ENCODE peak calls at places on chromosomes 3 and 15, in eight cellular contexts. One of them, this sample, is unnamed.

GRCh38 chr15:78103406-78104118 is 11.2 kb downstream of the SH2D7 start:
- DNase-seq in fibroblast of lung: no peak
- DNase-seq in glutamatergic neuron: no peak
- DNase-seq in DND-41: peak; percentile 86
- DNase-seq in fibroblast of the aortic adventitia: no peak
- DNase-seq in heart right ventricle: no peak
- DNase-seq in astrocyte: no peak
- DNase-seq in Peyer's patch: peak; percentile 83
- DNase-seq in this sample: no peak

GRCh38 chr3:100443690-100444089 is 42.4 kb downstream of the LNP1 start:
- DNase-seq in Peyer's patch: no peak
- DNase-seq in fibroblast of the aortic adventitia: no peak
- DNase-seq in DND-41: no peak
- DNase-seq in heart right ventricle: no peak
- DNase-seq in astrocyte: no peak
- DNase-seq in fibroblast of lung: no peak
- DNase-seq in glutamatergic neuron: no peak
- DNase-seq in this sample: no peak

GRCh38 chr15:74621936-74622335 is 6.3 kb downstream of the CLK3 start:
- DNase-seq in fibroblast of lung: no peak
- DNase-seq in Peyer's patch: no peak
- DNase-seq in astrocyte: no peak
- DNase-seq in glutamatergic neuron: no peak
- DNase-seq in DND-41: no peak
- DNase-seq in heart right ventricle: no peak
- DNase-seq in fibroblast of the aortic adventitia: no peak
- DNase-seq in this sample: no peak

GRCh38 chr15:76181705-76182107 is 121.9 kb downstream of the TMEM266 start:
- DNase-seq in astrocyte: no peak
- DNase-seq in glutamatergic neuron: no peak
- DNase-seq in heart right ventricle: no peak
- DNase-seq in Peyer's patch: no peak
- DNase-seq in fibroblast of lung: no peak
- DNase-seq in fibroblast of the aortic adventitia: no peak
- DNase-seq in DND-41: no peak
- DNase-seq in this sample: no peak

GRCh38 chr3:124659175-124659574 is 71.1 kb upstream of the UMPS start:
- DNase-seq in DND-41: no peak
- DNase-seq in glutamatergic neuron: no peak
- DNase-seq in fibroblast of lung: no peak
- DNase-seq in fibroblast of the aortic adventitia: no peak
- DNase-seq in heart right ventricle: no peak
- DNase-seq in Peyer's patch: no peak
- DNase-seq in astrocyte: no peak
- DNase-seq in this sample: no peak

GRCh38 chr3:168961271-168961670 is 702.2 kb downstream of the MECOM start:
- DNase-seq in fibroblast of the aortic adventitia: no peak
- DNase-seq in Peyer's patch: no peak
- DNase-seq in glutamatergic neuron: no peak
- DNase-seq in fibroblast of lung: no peak
- DNase-seq in heart right ventricle: no peak
- DNase-seq in astrocyte: no peak
- DNase-seq in DND-41: no peak
- DNase-seq in this sample: no peak

GRCh38 chr15:92928351-92928750 is 28.2 kb downstream of the CHD2 start:
- DNase-seq in Peyer's patch: no peak
- DNase-seq in DND-41: no peak
- DNase-seq in astrocyte: no peak
- DNase-seq in heart right ventricle: no peak
- DNase-seq in fibroblast of lung: no peak
- DNase-seq in fibroblast of the aortic adventitia: no peak
- DNase-seq in glutamatergic neuron: no peak
- DNase-seq in this sample: no peak

GRCh38 chr3:73801444-73801843 is 176.7 kb upstream of the PDZRN3 start:
- DNase-seq in astrocyte: no peak
- DNase-seq in fibroblast of the aortic adventitia: no peak
- DNase-seq in heart right ventricle: no peak
- DNase-seq in Peyer's patch: no peak
- DNase-seq in DND-41: no peak
- DNase-seq in fibroblast of lung: no peak
- DNase-seq in glutamatergic neuron: no peak
- DNase-seq in this sample: no peak

GRCh38 chr3:124584552-124585391 is 145.5 kb upstream of the UMPS start:
- DNase-seq in fibroblast of lung: peak; percentile 30
- DNase-seq in Peyer's patch: peak; percentile 89
- DNase-seq in astrocyte: peak; percentile 51
- DNase-seq in glutamatergic neuron: peak; percentile 76
- DNase-seq in heart right ventricle: peak; percentile 85
- DNase-seq in fibroblast of the aortic adventitia: no peak
- DNase-seq in DND-41: no peak
- DNase-seq in this sample: peak; percentile 73

GRCh38 chr15:58931985-58932384 is 1.5 kb downstream of the SLTM start:
- DNase-seq in fibroblast of lung: peak; percentile 81
- DNase-seq in astrocyte: peak; percentile 48
- DNase-seq in Peyer's patch: no peak
- DNase-seq in heart right ventricle: no peak
- DNase-seq in glutamatergic neuron: no peak
- DNase-seq in fibroblast of the aortic adventitia: peak; percentile 76
- DNase-seq in DND-41: no peak
- DNase-seq in this sample: no peak

GRCh38 chr15:58932791-58933310 is 628 bp downstream of the SLTM start:
- DNase-seq in fibroblast of lung: peak; percentile 18
- DNase-seq in fibroblast of the aortic adventitia: peak; percentile 23
- DNase-seq in astrocyte: no peak
- DNase-seq in Peyer's patch: no peak
- DNase-seq in heart right ventricle: no peak
- DNase-seq in glutamatergic neuron: peak; percentile 69
- DNase-seq in DND-41: no peak
- DNase-seq in this sample: no peak

GRCh38 chr15:58934521-58934920 is 1.0 kb upstream of the SLTM start:
- DNase-seq in fibroblast of lung: no peak
- DNase-seq in heart right ventricle: no peak
- DNase-seq in astrocyte: no peak
- DNase-seq in glutamatergic neuron: no peak
- DNase-seq in Peyer's patch: no peak
- DNase-seq in fibroblast of the aortic adventitia: peak; percentile 4
- DNase-seq in DND-41: no peak
- DNase-seq in this sample: no peak

GRCh38 chr15:58934114-58934447 is 602 bp upstream of the SLTM start:
- DNase-seq in DND-41: no peak
- DNase-seq in fibroblast of lung: no peak
- DNase-seq in astrocyte: no peak
- DNase-seq in fibroblast of the aortic adventitia: no peak
- DNase-seq in Peyer's patch: no peak
- DNase-seq in heart right ventricle: no peak
- DNase-seq in glutamatergic neuron: no peak
- DNase-seq in this sample: no peak

GRCh38 chr15:58933311-58934113 is at the start of gene SLTM:
- DNase-seq in glutamatergic neuron: peak; percentile 97
- DNase-seq in Peyer's patch: peak; percentile 97
- DNase-seq in DND-41: peak; percentile 92
- DNase-seq in fibroblast of lung: peak; percentile 95
- DNase-seq in heart right ventricle: peak; percentile 95
- DNase-seq in astrocyte: peak; percentile 86
- DNase-seq in fibroblast of the aortic adventitia: peak; percentile 93
- DNase-seq in this sample: peak; percentile 88
- TF ChIP-seq CTCF in glutamatergic neuron: peak; percentile 43
- TF ChIP-seq CTCF in Peyer's patch: peak; percentile 3
- TF ChIP-seq CTCF in DND-41: peak; percentile 13
- TF ChIP-seq CTCF in fibroblast of lung: peak; percentile 13
- TF ChIP-seq CTCF in heart right ventricle: no peak
- TF ChIP-seq CTCF in astrocyte: no peak
- TF ChIP-seq CTCF in fibroblast of the aortic adventitia: peak; percentile 41
- TF ChIP-seq CTCF in this sample: peak; percentile 46

GRCh38 chr3:152127058-152127457 is 141.7 kb upstream of the MBNL1 start:
- DNase-seq in DND-41: no peak
- DNase-seq in heart right ventricle: no peak
- DNase-seq in glutamatergic neuron: no peak
- DNase-seq in astrocyte: no peak
- DNase-seq in fibroblast of the aortic adventitia: no peak
- DNase-seq in fibroblast of lung: no peak
- DNase-seq in Peyer's patch: no peak
- DNase-seq in this sample: no peak

GRCh38 chr3:152126260-152126659 is 142.5 kb upstream of the MBNL1 start:
- DNase-seq in Peyer's patch: no peak
- DNase-seq in fibroblast of the aortic adventitia: peak; percentile 36
- DNase-seq in fibroblast of lung: peak; percentile 55
- DNase-seq in astrocyte: peak; percentile 48
- DNase-seq in heart right ventricle: no peak
- DNase-seq in DND-41: no peak
- DNase-seq in glutamatergic neuron: no peak
- DNase-seq in this sample: no peak

GRCh38 chr3:152120606-152121291 is 148.0 kb upstream of the MBNL1 start:
- DNase-seq in Peyer's patch: no peak
- DNase-seq in heart right ventricle: no peak
- DNase-seq in glutamatergic neuron: no peak
- DNase-seq in fibroblast of lung: peak; percentile 29
- DNase-seq in DND-41: no peak
- DNase-seq in astrocyte: peak; percentile 70
- DNase-seq in fibroblast of the aortic adventitia: no peak
- DNase-seq in this sample: no peak

GRCh38 chr3:152121292-152121654 is 147.5 kb upstream of the MBNL1 start:
- DNase-seq in fibroblast of the aortic adventitia: peak; percentile 97
- DNase-seq in heart right ventricle: no peak
- DNase-seq in Peyer's patch: no peak
- DNase-seq in DND-41: no peak
- DNase-seq in astrocyte: peak; percentile 96
- DNase-seq in fibroblast of lung: peak; percentile 96
- DNase-seq in glutamatergic neuron: no peak
- DNase-seq in this sample: no peak

GRCh38 chr3:152123457-152123856 is 145.3 kb upstream of the MBNL1 start:
- DNase-seq in Peyer's patch: no peak
- DNase-seq in astrocyte: no peak
- DNase-seq in fibroblast of the aortic adventitia: peak; percentile 25
- DNase-seq in DND-41: no peak
- DNase-seq in glutamatergic neuron: no peak
- DNase-seq in heart right ventricle: no peak
- DNase-seq in fibroblast of lung: peak; percentile 11
- DNase-seq in this sample: no peak
- TF ChIP-seq CTCF in Peyer's patch: no peak
- TF ChIP-seq CTCF in astrocyte: peak; percentile 7
- TF ChIP-seq CTCF in fibroblast of the aortic adventitia: no peak
- TF ChIP-seq CTCF in DND-41: no peak
- TF ChIP-seq CTCF in glutamatergic neuron: no peak
- TF ChIP-seq CTCF in heart right ventricle: no peak
- TF ChIP-seq CTCF in fibroblast of lung: no peak
- TF ChIP-seq CTCF in this sample: no peak

DNA sequence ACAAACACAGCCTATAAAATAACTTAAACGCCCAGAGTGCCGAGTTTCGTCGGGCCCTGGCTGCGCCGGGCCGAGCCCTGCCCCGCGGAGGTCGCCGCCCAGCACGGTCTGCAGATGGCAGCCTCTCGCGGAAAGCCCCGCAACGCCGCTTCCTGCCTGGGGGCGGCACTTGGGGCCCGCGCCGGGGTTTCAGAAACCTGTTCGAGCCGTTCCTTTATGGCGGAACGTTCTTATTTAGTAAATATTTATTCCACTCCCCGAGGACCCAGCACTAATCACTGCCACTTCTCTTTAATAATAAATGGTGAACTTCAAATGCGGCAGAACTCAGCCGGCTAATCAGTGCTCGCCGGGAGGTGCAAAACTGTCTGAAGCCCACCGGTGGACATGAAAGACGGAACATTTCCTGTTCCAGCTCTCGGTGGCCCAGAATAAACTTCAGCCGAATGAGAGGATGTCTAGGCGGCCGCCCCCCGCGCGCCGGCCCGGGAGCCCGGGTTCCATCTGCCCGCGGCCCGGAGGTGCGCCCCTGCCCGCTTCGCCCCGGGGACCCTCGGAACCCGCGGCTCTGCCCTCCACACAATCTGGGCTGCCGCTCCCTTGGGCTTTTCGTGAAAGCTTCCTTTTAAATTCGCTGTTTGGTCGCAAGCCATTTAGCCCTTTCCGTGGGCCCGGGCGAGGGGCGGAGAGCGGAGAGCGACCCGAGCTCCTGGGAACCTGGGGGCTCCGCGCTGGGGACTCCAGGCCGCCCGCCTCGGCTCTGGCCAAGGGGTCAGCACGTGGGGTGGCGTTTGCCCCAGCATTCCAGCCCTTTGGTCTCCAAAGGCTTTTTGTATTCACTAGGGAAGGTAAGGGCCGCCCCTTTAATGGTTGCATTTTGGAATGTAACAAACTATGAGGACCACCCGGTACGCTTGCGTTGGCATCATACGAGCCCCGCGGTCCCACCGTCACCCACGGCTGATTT is 110.8 kb upstream of the ATP11B start:
- DNase-seq in Peyer's patch: peak; percentile 69
- DNase-seq in astrocyte: peak; percentile 16
- DNase-seq in heart right ventricle: peak; percentile 47
- DNase-seq in DND-41: peak; percentile 10
- DNase-seq in fibroblast of the aortic adventitia: peak; percentile 17
- DNase-seq in glutamatergic neuron: peak; percentile 85
- DNase-seq in fibroblast of lung: peak; percentile 29
- DNase-seq in this sample: peak; percentile 62
- TF ChIP-seq CTCF in Peyer's patch: no peak
- TF ChIP-seq CTCF in astrocyte: peak; percentile 17
- TF ChIP-seq CTCF in heart right ventricle: peak; percentile 40
- TF ChIP-seq CTCF in DND-41: peak; percentile 14
- TF ChIP-seq CTCF in fibroblast of the aortic adventitia: peak; percentile 1
- TF ChIP-seq CTCF in glutamatergic neuron: peak; percentile 35
- TF ChIP-seq CTCF in fibroblast of lung: peak; percentile 6
- TF ChIP-seq CTCF in this sample: peak; percentile 60

GRCh38 chr3:16031434-16031833 is 143.0 kb upstream of the GALNT15 start:
- DNase-seq in astrocyte: no peak
- DNase-seq in heart right ventricle: no peak
- DNase-seq in DND-41: no peak
- DNase-seq in glutamatergic neuron: no peak
- DNase-seq in Peyer's patch: no peak
- DNase-seq in fibroblast of the aortic adventitia: no peak
- DNase-seq in fibroblast of lung: no peak
- DNase-seq in this sample: no peak

GRCh38 chr3:16030342-16030741 is 144.1 kb upstream of the GALNT15 start:
- DNase-seq in DND-41: no peak
- DNase-seq in glutamatergic neuron: no peak
- DNase-seq in fibroblast of lung: no peak
- DNase-seq in fibroblast of the aortic adventitia: no peak
- DNase-seq in astrocyte: no peak
- DNase-seq in heart right ventricle: no peak
- DNase-seq in Peyer's patch: no peak
- DNase-seq in this sample: no peak

GRCh38 chr3:16024548-16024947 is 149.9 kb upstream of the GALNT15 start:
- DNase-seq in fibroblast of lung: no peak
- DNase-seq in fibroblast of the aortic adventitia: no peak
- DNase-seq in Peyer's patch: no peak
- DNase-seq in DND-41: no peak
- DNase-seq in astrocyte: no peak
- DNase-seq in glutamatergic neuron: no peak
- DNase-seq in heart right ventricle: no peak
- DNase-seq in this sample: no peak

GRCh38 chr3:16028604-16029003 is 145.9 kb upstream of the GALNT15 start:
- DNase-seq in DND-41: no peak
- DNase-seq in fibroblast of the aortic adventitia: peak; percentile 45
- DNase-seq in glutamatergic neuron: no peak
- DNase-seq in astrocyte: peak; percentile 90
- DNase-seq in Peyer's patch: no peak
- DNase-seq in heart right ventricle: no peak
- DNase-seq in fibroblast of lung: no peak
- DNase-seq in this sample: no peak

DNA sequence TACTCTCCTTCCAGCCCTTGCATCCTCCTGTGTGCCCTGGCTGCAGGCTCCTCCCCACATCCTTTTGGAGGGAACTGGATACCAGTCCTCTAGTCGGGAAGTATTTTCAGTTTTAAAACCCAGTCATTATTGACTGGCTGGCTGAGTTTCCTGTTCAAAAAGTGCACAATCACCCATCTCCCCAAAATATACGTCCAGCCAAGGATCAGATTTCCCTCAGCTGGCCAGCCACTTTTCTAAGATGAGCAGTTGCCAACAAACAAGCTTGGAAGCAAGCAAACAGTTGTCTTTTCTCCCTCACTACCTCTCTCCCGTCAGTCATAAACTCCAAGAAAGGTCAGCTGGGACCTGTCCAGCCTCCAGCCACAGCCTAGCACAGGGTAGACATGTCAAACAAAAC is 147.7 kb upstream of the GALNT15 start:
- DNase-seq in DND-41: no peak
- DNase-seq in Peyer's patch: no peak
- DNase-seq in heart right ventricle: no peak
- DNase-seq in fibroblast of lung: peak; percentile 65
- DNase-seq in astrocyte: peak; percentile 25
- DNase-seq in glutamatergic neuron: no peak
- DNase-seq in fibroblast of the aortic adventitia: peak; percentile 25
- DNase-seq in this sample: no peak
- TF ChIP-seq CTCF in DND-41: no peak
- TF ChIP-seq CTCF in Peyer's patch: no peak
- TF ChIP-seq CTCF in heart right ventricle: no peak
- TF ChIP-seq CTCF in fibroblast of lung: no peak
- TF ChIP-seq CTCF in astrocyte: no peak
- TF ChIP-seq CTCF in glutamatergic neuron: no peak
- TF ChIP-seq CTCF in fibroblast of the aortic adventitia: no peak
- TF ChIP-seq CTCF in this sample: no peak